ENCODE peak calls at places on chromosomes 16 and 17, in four cellular contexts. M is GM03348, O is NCI-H2029, W is SW 1271. C is an unnamed sample.

GRCh38 chr16:55842369-55843104 is 9.6 kb upstream of the CES1 start:
- DNase-seq in M (peak; percentile 78), O (no peak), W (peak; percentile 16), C (no peak)

GRCh38 chr16:4263504-4264436 is 9.1 kb downstream of the TFAP4 start:
- DNase-seq in M (peak; percentile 97), O (no peak), W (no peak), C (no peak)

GRCh38 chr17:17127730-17128291 is 78.3 kb downstream of the PLD6 start:
- DNase-seq in M (no peak), O (no peak), W (no peak), C (no peak)

GRCh38 chr17:3935825-3936355 is 19.6 kb upstream of the P2RX1 start:
- DNase-seq in M (no peak), O (no peak), W (no peak), C (no peak)

GRCh38 chr17:72097144-72097543 is 23.7 kb upstream of the SOX9 start:
- DNase-seq in M (no peak), O (no peak), W (no peak), C (no peak)

GRCh38 chr17:39791296-39791992 is 53.7 kb downstream of the GRB7 start:
- DNase-seq in M (no peak), O (no peak), W (no peak), C (no peak)

GRCh38 chr16:49274936-49275730 is 6.5 kb downstream of the CBLN1 start:
- DNase-seq in M (no peak), O (no peak), W (no peak), C (no peak)

GRCh38 chr16:19330801-19331484 is 45.4 kb downstream of the CLEC19A start:
- DNase-seq in M (peak; percentile 27), O (peak; percentile 42), W (no peak), C (peak; percentile 15)

GRCh38 chr17:49699967-49700575 is 7.7 kb downstream of the SLC35B1 start:
- DNase-seq in M (no peak), O (no peak), W (no peak), C (no peak)

GRCh38 chr16:17138801-17139200 is 332.0 kb downstream of the XYLT1 start:
- DNase-seq in M (peak; percentile 29), O (no peak), W (no peak), C (no peak)

GRCh38 chr17:81680150-81680549 is 3.4 kb downstream of the ARL16 start:
- DNase-seq in M (no peak), O (no peak), W (no peak), C (no peak)

C was measured in GOT3.